ENCODE peak calls at places on chromosomes 11 and 22, in seven cellular contexts. X, O, L, H, C, S and M are unnamed samples.

GRCh38 chr11:68012843-68013610 is 2.9 kb downstream of the ALDH3B1 start:
- DNase-seq in X (no peak), O (no peak), L (peak), H (no peak), C (peak), S (peak), M (no peak)

GRCh38 chr11:75800728-75801361 is 14.2 kb upstream of the UVRAG start:
- DNase-seq in X (no peak), O (no peak), L (no peak), H (no peak), C (peak), S (no peak), M (no peak)

GRCh38 chr11:95322546-95322945 is 91.5 kb upstream of the SESN3 start:
- DNase-seq in X (no peak), O (no peak), L (no peak), H (no peak), C (no peak), S (peak), M (no peak)

GRCh38 chr11:109960831-109961230 is 132.4 kb upstream of the ZC3H12C start:
- DNase-seq in X (no peak), O (no peak), L (no peak), H (no peak), C (no peak), S (peak), M (peak)

GRCh38 chr22:43635101-43635500 is 177.0 kb downstream of the EFCAB6 start:
- DNase-seq in X (no peak), O (no peak), L (no peak), H (no peak), C (no peak), S (no peak), M (no peak)

GRCh38 chr11:132559371-132560036 is 972.8 kb downstream of the OPCML start:
- DNase-seq in X (no peak), O (no peak), L (no peak), H (peak), C (no peak), S (no peak), M (no peak)

GRCh38 chr11:8597182-8597581 is 3.2 kb upstream of the STK33 start:
- DNase-seq in X (no peak), O (no peak), L (peak), H (no peak), C (peak), S (peak), M (no peak)

GRCh38 chr11:65448418-65449196 is 26.0 kb downstream of the NEAT1 start:
- DNase-seq in X (no peak), O (no peak), L (no peak), H (no peak), C (peak), S (no peak), M (no peak)

GRCh38 chr11:19867064-19867463 is 154.4 kb downstream of the NAV2 start:
- DNase-seq in X (no peak), O (no peak), L (no peak), H (no peak), C (no peak), S (no peak), M (no peak)

GRCh38 chr11:113505541-113506375 is 30.6 kb upstream of the DRD2 start:
- DNase-seq in X (no peak), O (no peak), L (no peak), H (peak), C (peak), S (peak), M (no peak)

GRCh38 chr11:62143727-62144126 is 19.9 kb downstream of the INCENP start:
- DNase-seq in X (no peak), O (no peak), L (no peak), H (peak), C (no peak), S (no peak), M (no peak)

GRCh38 chr22:49218142-49218541 is 609.5 kb downstream of the BRD1 start:
- DNase-seq in X (no peak), O (no peak), L (no peak), H (no peak), C (no peak), S (no peak), M (no peak)

GRCh38 chr22:32814289-32814865 is 12.9 kb downstream of the TIMP3 start:
- DNase-seq in X (no peak), O (no peak), L (no peak), H (no peak), C (no peak), S (no peak), M (no peak)

GRCh38 chr11:119410501-119410900 is 12.5 kb downstream of the THY1 start:
- DNase-seq in X (no peak), O (no peak), L (no peak), H (no peak), C (no peak), S (no peak), M (no peak)

GRCh38 chr11:74988541-74989268 is at the start of gene NEU3:
- DNase-seq in X (peak), O (peak), L (peak), H (peak), C (peak), S (peak), M (peak)

GRCh38 chr22:43293661-43294392 is 49.3 kb downstream of the SCUBE1 start:
- DNase-seq in X (no peak), O (no peak), L (peak), H (no peak), C (peak), S (no peak), M (no peak)

GRCh38 chr11:7576671-7577225 is 62.9 kb downstream of the PPFIBP2 start:
- DNase-seq in X (no peak), O (no peak), L (no peak), H (peak), C (no peak), S (peak), M (no peak)

GRCh38 chr11:32071811-32072210 is 19.1 kb upstream of the RCN1 start:
- DNase-seq in X (no peak), O (no peak), L (peak), H (peak), C (peak), S (peak), M (peak)

GRCh38 chr22:20957691-20958440 is 9.2 kb upstream of the AIFM3 start:
- DNase-seq in X (no peak), O (no peak), L (peak), H (peak), C (peak), S (no peak), M (no peak)

GRCh38 chr11:9120659-9121350 is 29.4 kb upstream of the SCUBE2 start:
- DNase-seq in X (no peak), O (no peak), L (peak), H (peak), C (peak), S (no peak), M (peak)

GRCh38 chr11:61910473-61911123 is 6.8 kb downstream of the RAB3IL1 start:
- DNase-seq in X (no peak), O (no peak), L (no peak), H (peak), C (no peak), S (no peak), M (no peak)

GRCh38 chr11:8532475-8532874 is 61.6 kb downstream of the STK33 start:
- DNase-seq in X (no peak), O (no peak), L (no peak), H (no peak), C (no peak), S (no peak), M (no peak)

GRCh38 chr11:4178813-4179662 is 84.4 kb downstream of the RRM1 start:
- DNase-seq in X (no peak), O (no peak), L (no peak), H (no peak), C (no peak), S (no peak), M (no peak)

GRCh38 chr11:89293966-89294679 is 116.4 kb downstream of the TYR start:
- DNase-seq in X (no peak), O (no peak), L (no peak), H (no peak), C (no peak), S (peak), M (peak)

GRCh38 chr22:17578129-17578754 is 14.9 kb downstream of the SLC25A18 start:
- DNase-seq in X (no peak), O (no peak), L (no peak), H (no peak), C (peak), S (peak), M (no peak)

GRCh38 chr22:36930041-36930935 is 16.9 kb downstream of the CSF2RB start:
- DNase-seq in X (no peak), O (no peak), L (no peak), H (no peak), C (no peak), S (no peak), M (no peak)

GRCh38 chr11:12706531-12707499 is 32.6 kb downstream of the TEAD1 start:
- DNase-seq in X (no peak), O (no peak), L (no peak), H (no peak), C (no peak), S (no peak), M (no peak)

GRCh38 chr11:117874253-117874909 is 2.1 kb downstream of the FXYD6 start:
- DNase-seq in X (no peak), O (no peak), L (no peak), H (no peak), C (no peak), S (no peak), M (no peak)
- H3K4me2 ChIP-seq in X (no peak), O (peak), L (no peak), H (no peak), C (no peak), S (no peak), M (peak)

GRCh38 chr11:48088682-48089050 is 108.3 kb downstream of the PTPRJ start:
- DNase-seq in X (no peak), O (no peak), L (no peak), H (no peak), C (no peak), S (no peak), M (no peak)
- H3K27ac ChIP-seq in X (no peak), O (no peak), L (no peak), H (no peak), C (no peak), S (no peak), M (no peak)

GRCh38 chr11:122103366-122103765 is 12.6 kb downstream of the BLID start:
- DNase-seq in X (no peak), O (no peak), L (no peak), H (no peak), C (no peak), S (peak), M (no peak)

GRCh38 chr11:122100222-122101080 is 15.6 kb downstream of the BLID start:
- DNase-seq in X (no peak), O (no peak), L (no peak), H (peak), C (no peak), S (peak), M (no peak)

GRCh38 chr11:122099345-122100045 is 16.5 kb downstream of the BLID start:
- DNase-seq in X (no peak), O (no peak), L (no peak), H (no peak), C (no peak), S (peak), M (no peak)

GRCh38 chr11:122102426-122102825 is 13.6 kb downstream of the BLID start:
- DNase-seq in X (no peak), O (no peak), L (no peak), H (no peak), C (no peak), S (no peak), M (no peak)

GRCh38 chr11:122101625-122102291 is 14.3 kb downstream of the BLID start:
- DNase-seq in X (no peak), O (no peak), L (no peak), H (peak), C (no peak), S (peak), M (peak)
- H3K4me3 ChIP-seq in X (no peak), O (no peak), L (no peak), H (peak), C (no peak), S (peak), M (peak)

GRCh38 chr22:46893281-46894020 is 131.0 kb downstream of the TBC1D22A start:
- DNase-seq in X (no peak), O (no peak), L (no peak), H (no peak), C (no peak), S (no peak), M (no peak)

GRCh38 chr22:46894081-46894671 is 131.7 kb downstream of the TBC1D22A start:
- DNase-seq in X (no peak), O (no peak), L (no peak), H (peak), C (no peak), S (no peak), M (no peak)

GRCh38 chr22:46895753-46896152 is 133.3 kb downstream of the TBC1D22A start:
- DNase-seq in X (no peak), O (no peak), L (no peak), H (no peak), C (no peak), S (no peak), M (no peak)

GRCh38 chr22:46896166-46896565 is 133.7 kb downstream of the TBC1D22A start:
- DNase-seq in X (no peak), O (no peak), L (no peak), H (no peak), C (no peak), S (no peak), M (no peak)

GRCh38 chr22:46894851-46895640 is 132.6 kb downstream of the TBC1D22A start:
- DNase-seq in X (no peak), O (no peak), L (no peak), H (no peak), C (no peak), S (no peak), M (no peak)
- H3K4me2 ChIP-seq in X (no peak), O (no peak), L (no peak), H (no peak), C (no peak), S (no peak), M (no peak)

GRCh38 chr11:122183933-122184332 is 67.9 kb upstream of the BLID start:
- DNase-seq in X (no peak), O (no peak), L (no peak), H (no peak), C (no peak), S (no peak), M (no peak)

GRCh38 chr11:122181893-122182292 is 65.9 kb upstream of the BLID start:
- DNase-seq in X (no peak), O (no peak), L (no peak), H (no peak), C (peak), S (no peak), M (no peak)

GRCh38 chr11:122180435-122180834 is 64.4 kb upstream of the BLID start:
- DNase-seq in X (no peak), O (no peak), L (no peak), H (no peak), C (peak), S (peak), M (no peak)

GRCh38 chr11:122179966-122180365 is 64.0 kb upstream of the BLID start:
- DNase-seq in X (no peak), O (no peak), L (no peak), H (no peak), C (no peak), S (no peak), M (no peak)

DNA sequence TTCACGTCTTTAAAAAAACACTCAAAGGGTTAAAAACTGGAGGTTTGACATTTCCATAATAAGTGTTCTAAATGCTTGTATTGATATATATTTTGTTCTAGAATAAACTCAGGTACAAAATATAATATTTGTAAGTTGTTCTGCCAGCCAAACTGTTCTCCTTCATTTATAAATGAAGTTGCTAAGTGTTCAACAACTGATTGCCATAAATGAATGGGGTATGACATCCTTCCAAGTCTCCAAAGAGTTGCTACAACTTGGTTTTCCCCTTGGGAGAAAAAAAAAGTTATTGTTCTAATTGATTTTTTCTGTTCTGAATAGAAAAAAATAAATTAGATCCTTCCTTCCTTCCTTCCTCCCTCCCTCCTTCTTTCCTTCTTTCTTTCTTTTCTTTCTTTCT is 65.4 kb upstream of the BLID start:
- DNase-seq in X (no peak), O (no peak), L (no peak), H (no peak), C (no peak), S (no peak), M (no peak)
- H3K27ac ChIP-seq in X (no peak), O (no peak), L (peak), H (peak), C (peak), S (peak), M (no peak)

GRCh38 chr11:134275534-134276395 is at the start of gene GLB1L3:
- DNase-seq in X (no peak), O (peak), L (peak), H (peak), C (no peak), S (no peak), M (no peak)

GRCh38 chr11:134277176-134278001 is 1.2 kb downstream of the GLB1L3 start:
- DNase-seq in X (no peak), O (peak), L (no peak), H (no peak), C (no peak), S (no peak), M (no peak)

GRCh38 chr11:134276396-134277175 is 407 bp downstream of the GLB1L3 start:
- DNase-seq in X (no peak), O (peak), L (no peak), H (peak), C (no peak), S (no peak), M (no peak)

GRCh38 chr11:134273317-134273712 is 2.9 kb upstream of the GLB1L3 start:
- DNase-seq in X (no peak), O (no peak), L (no peak), H (no peak), C (no peak), S (no peak), M (no peak)

DNA sequence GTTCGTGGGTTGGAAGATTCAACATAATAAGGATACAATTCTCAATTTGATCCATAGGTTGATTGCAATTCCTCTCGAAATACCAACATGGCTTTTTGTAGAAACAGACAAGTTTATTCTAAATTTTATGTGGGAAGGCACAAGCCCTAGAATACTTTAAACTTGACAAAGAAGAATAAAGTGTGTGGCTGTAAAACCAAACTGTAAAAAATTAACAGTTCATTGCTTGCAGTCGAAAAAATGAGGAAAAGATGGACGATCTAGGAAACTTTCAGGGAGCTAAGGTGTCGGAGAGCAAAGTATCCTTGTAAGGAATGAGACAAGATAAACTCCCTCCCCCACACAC is 1.0 kb upstream of the GLB1L3 start:
- DNase-seq in X (no peak), O (no peak), L (no peak), H (no peak), C (no peak), S (no peak), M (no peak)
- H3K4me3 ChIP-seq in X (no peak), O (peak), L (peak), H (peak), C (no peak), S (no peak), M (no peak)

DNA sequence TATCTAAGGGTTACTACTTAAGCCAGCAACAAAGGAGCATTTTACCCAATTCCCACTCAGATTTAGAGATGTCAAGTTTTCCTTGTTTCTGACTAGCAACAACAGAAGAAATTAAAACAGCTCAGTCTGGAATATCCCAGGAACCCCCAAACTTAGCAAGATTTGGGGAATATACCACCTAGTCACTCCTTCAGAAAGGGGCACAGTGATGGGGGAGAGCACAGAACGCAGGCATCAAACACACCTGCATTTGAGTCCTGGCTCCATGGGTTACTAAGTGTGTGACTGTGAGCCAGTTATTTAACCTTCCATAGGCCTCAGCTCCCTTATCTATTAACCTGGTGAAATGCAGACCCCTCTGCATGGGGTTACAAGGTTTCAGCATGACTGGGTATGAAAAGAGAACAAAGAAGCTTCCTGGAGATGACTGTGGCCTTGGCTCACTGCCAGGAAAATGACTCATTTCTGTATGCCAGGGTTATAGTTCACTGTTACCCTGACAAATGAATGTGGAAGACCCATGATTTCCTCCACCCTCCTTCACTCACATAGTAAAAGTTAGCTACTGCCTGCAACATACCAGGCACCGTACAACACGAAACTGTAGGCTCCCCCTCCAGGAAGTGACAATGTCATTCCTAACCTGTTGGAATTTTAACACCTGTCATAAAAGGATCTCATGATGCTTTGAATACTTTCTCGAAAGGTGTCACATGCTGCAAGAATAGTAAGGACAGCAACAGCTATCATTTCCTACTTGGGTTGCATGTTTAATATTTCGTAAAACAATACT is 79.6 kb downstream of the ME3 start:
- DNase-seq in X (peak), O (peak), L (peak), H (peak), C (peak), S (peak), M (no peak)
- H3K4me2 ChIP-seq in X (no peak), O (no peak), L (peak), H (peak), C (peak), S (peak), M (no peak)

DNA sequence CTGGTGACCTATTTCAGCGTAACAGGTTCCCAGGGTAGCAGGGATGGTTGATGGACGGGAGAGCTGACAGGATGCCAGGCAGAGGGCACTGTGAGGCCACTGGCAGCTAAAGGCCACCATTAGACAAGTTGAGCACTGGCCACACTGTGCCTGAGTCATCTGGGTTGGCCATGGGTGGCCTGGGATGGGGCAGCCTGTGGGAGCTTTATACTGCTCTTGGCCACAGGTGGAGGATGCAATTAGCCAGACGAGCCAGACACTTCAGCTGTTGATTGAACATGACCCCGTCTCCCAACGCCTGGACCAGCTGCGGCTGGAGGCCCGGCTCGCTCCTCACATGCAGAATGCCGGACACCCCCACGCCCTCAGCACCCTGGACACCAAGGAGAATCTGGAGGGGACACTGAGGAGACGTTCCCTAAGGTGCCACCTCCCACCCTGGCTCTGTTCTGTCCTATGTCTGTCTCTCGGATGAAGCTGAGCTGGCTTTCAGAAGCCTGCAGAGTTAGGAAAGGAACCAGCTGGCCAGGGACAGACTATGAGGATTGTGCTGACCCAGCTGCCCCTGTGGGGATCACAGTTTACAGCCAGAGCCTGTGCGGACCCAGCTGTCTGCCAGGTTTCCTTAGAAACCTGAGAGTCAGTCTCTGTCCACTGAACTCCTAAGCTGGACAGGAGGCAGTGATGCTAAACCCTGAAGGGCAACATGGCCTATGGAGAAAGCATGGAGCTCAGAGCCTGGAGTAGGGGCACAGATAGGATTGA is 29.7 kb downstream of the PIK3IP1 start:
- DNase-seq in X (no peak), O (no peak), L (no peak), H (no peak), C (no peak), S (no peak), M (no peak)
- H3K27ac ChIP-seq in X (no peak), O (no peak), L (no peak), H (no peak), C (no peak), S (no peak), M (no peak)